ENCODE peak calls at places on chromosomes 2 and 18, in ten cellular contexts. E, V, A, F, D, R, O, I, K and Z are unnamed samples.
A peak's percentile ranks its signal among the peaks of the same experiment; 100 is the strongest.

GRCh38 chr2:75800456-75800855 is 89.7 kb upstream of the GCFC2 start:
- DNase-seq in O (no peak), K (no peak), R (no peak), V (no peak), I (no peak), E (no peak), A (no peak), F (no peak), D (no peak), Z (peak; percentile 34)

GRCh38 chr2:9807555-9808305 is 35.5 kb upstream of the TAF1B start:
- DNase-seq in K (no peak), O (no peak), F (no peak), D (no peak), E (no peak), R (no peak), A (no peak), I (no peak), V (no peak), Z (no peak)

GRCh38 chr2:226427538-226428307 is 371.9 kb downstream of the IRS1 start:
- DNase-seq in R (no peak), D (peak; percentile 62), F (peak; percentile 97), O (no peak), V (no peak), K (peak; percentile 23), E (no peak), I (peak; percentile 97), A (no peak), Z (no peak)

GRCh38 chr2:26574066-26574899 is 66.9 kb downstream of the CIB4 start:
- DNase-seq in E (no peak), D (no peak), V (no peak), I (no peak), F (no peak), O (no peak), K (no peak), R (no peak), A (no peak), Z (no peak)

GRCh38 chr2:121830809-121831208 is 75.4 kb downstream of the TSN start:
- DNase-seq in E (no peak), V (no peak), O (no peak), I (no peak), F (no peak), K (no peak), R (no peak), A (no peak), D (no peak), Z (no peak)

GRCh38 chr2:232502901-232503791 is 15.5 kb upstream of the ECEL1 start:
- DNase-seq in F (peak; percentile 45), O (peak; percentile 69), E (peak; percentile 64), V (peak; percentile 65), D (no peak), K (peak; percentile 79), R (no peak), I (peak; percentile 38), A (no peak), Z (no peak)

GRCh38 chr18:74334242-74334893 is 18.7 kb downstream of the C18orf63 start:
- DNase-seq in D (no peak), V (no peak), O (no peak), I (no peak), E (no peak), A (peak; percentile 0), R (no peak), F (no peak), K (no peak), Z (no peak)

GRCh38 chr2:20106746-20107145 is 55.3 kb upstream of the LAPTM4A start:
- DNase-seq in E (peak; percentile 33), D (no peak), I (peak; percentile 17), K (peak; percentile 73), O (peak; percentile 89), F (no peak), V (peak; percentile 88), R (no peak), A (no peak), Z (no peak)

GRCh38 chr2:232898592-232899541 is 28.8 kb downstream of the SNORC start:
- DNase-seq in E (no peak), O (no peak), A (no peak), D (no peak), K (peak; percentile 48), R (no peak), I (peak; percentile 57), V (no peak), F (peak; percentile 75), Z (no peak)

GRCh38 chr2:19987936-19988335 is 2.0 kb downstream of the WDR35 start:
- DNase-seq in F (no peak), K (no peak), V (no peak), E (no peak), R (no peak), I (no peak), A (peak; percentile 24), O (no peak), D (no peak), Z (peak; percentile 30)

GRCh38 chr2:74440005-74440377 is 1.7 kb downstream of the RTKN start:
- DNase-seq in O (no peak), V (peak; percentile 40), F (peak; percentile 46), D (no peak), R (no peak), I (peak; percentile 55), A (no peak), E (no peak), K (peak; percentile 75), Z (no peak)

GRCh38 chr2:74441690-74442482 is at the start of gene RTKN:
- DNase-seq in R (no peak), E (peak; percentile 50), V (peak; percentile 92), K (peak; percentile 88), D (peak; percentile 82), O (peak; percentile 87), I (no peak), A (no peak), F (no peak), Z (peak; percentile 37)

GRCh38 chr2:74439373-74440004 is 2.2 kb downstream of the RTKN start:
- DNase-seq in R (no peak), V (no peak), I (no peak), A (no peak), F (no peak), K (no peak), E (no peak), O (no peak), D (no peak), Z (no peak)

GRCh38 chr2:74440378-74441110 is 1.2 kb downstream of the RTKN start:
- DNase-seq in E (peak; percentile 88), V (peak; percentile 95), I (peak; percentile 83), O (peak; percentile 92), K (peak; percentile 97), R (peak; percentile 91), F (peak; percentile 81), D (peak; percentile 80), A (peak; percentile 58), Z (peak; percentile 47)

GRCh38 chr2:74441111-74441689 is 537 bp downstream of the RTKN start:
- DNase-seq in V (peak; percentile 45), D (no peak), E (peak; percentile 43), A (no peak), K (no peak), F (no peak), I (no peak), O (no peak), R (no peak), Z (no peak)
- H2AFZ ChIP-seq in V (peak overlapping the region; percentile 66), D (no peak overlapping the region), E (peak overlapping the region; percentile 96), A (no peak overlapping the region), K (peak overlapping the region; percentile 50), F (peak overlapping the region; percentile 94), I (peak overlapping the region; percentile 27), O (no peak overlapping the region), R (peak overlapping the region; percentile 86), Z (peak overlapping the region; percentile 98)

DNA sequence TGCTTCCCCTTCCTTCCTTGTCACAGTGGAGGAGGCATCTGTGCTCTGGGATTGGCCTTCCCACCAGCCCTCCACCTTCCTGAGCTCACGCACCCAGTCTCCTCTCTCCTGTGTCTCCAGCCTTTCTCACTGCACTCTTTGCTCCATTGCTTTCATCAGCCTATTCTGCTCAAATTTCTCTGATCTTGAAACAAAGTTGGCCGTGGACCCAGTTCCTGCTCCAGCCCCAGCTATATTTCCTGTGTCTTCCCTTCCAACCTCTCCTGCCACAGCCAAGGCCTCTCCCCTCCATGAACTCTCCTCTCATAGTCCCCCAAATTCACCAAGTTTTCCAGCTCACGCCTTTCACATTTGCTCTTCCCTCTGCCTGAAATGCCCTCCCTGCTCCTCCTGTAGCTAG is 226.6 kb upstream of the AGAP1 start:
- DNase-seq in O (no peak), K (no peak), I (no peak), F (no peak), V (no peak), A (no peak), E (no peak), R (no peak), D (no peak), Z (no peak)
- H2AFZ ChIP-seq in O (no peak overlapping the region), K (no peak overlapping the region), I (no peak overlapping the region), F (peak overlapping the region; percentile 47), V (no peak overlapping the region), A (no peak overlapping the region), E (no peak overlapping the region), R (no peak overlapping the region), D (no peak overlapping the region), Z (no peak overlapping the region)

GRCh38 chr2:24421668-24422067 is 61.3 kb upstream of the ITSN2 start:
- DNase-seq in D (peak; percentile 48), F (peak; percentile 24), I (peak; percentile 37), E (no peak), R (peak; percentile 64), O (peak; percentile 69), A (peak; percentile 53), K (peak; percentile 73), V (peak; percentile 87), Z (peak; percentile 29)
- H2AFZ ChIP-seq in D (peak overlapping the region; percentile 31), F (peak overlapping the region; percentile 16), I (no peak overlapping the region), E (no peak overlapping the region), R (peak overlapping the region; percentile 52), O (no peak overlapping the region), A (no peak overlapping the region), K (no peak overlapping the region), V (peak overlapping the region; percentile 70), Z (no peak overlapping the region)

GRCh38 chr2:120243211-120243610 is 9.4 kb upstream of the RALB start:
- DNase-seq in E (no peak), F (peak; percentile 50), A (no peak), K (no peak), V (no peak), O (no peak), D (no peak), I (peak; percentile 57), R (no peak), Z (no peak)
- H2AFZ ChIP-seq in E (no peak overlapping the region), F (peak overlapping the region; percentile 77), A (no peak overlapping the region), K (no peak overlapping the region), V (no peak overlapping the region), O (no peak overlapping the region), D (no peak overlapping the region), I (no peak overlapping the region), R (no peak overlapping the region), Z (no peak overlapping the region)

DNA sequence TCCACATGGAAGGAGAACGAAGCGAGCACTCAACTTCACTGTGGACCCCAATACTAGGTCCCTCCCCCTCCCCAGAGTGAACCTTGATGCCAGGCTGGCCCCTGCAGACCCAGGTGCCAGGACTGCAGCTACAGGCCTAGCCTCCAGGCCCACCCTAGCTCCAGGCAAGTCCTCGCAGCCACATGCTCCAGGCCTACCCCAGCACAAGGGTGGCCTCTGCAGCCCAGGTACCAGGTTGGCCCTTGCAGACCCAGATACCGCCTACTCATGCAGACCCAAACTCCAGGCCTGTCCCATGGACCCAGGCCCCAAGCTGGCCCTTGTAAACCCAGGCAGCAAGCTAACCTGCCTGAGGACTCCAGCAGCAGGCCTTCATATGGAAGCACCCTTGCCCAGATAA is 44.2 kb downstream of the KCNG2 start:
- DNase-seq in V (no peak), I (no peak), K (no peak), F (no peak), A (no peak), O (no peak), E (no peak), D (no peak), R (no peak), Z (no peak)
- H2AFZ ChIP-seq in V (no peak overlapping the region), I (no peak overlapping the region), K (no peak overlapping the region), F (peak overlapping the region; percentile 51), A (no peak overlapping the region), O (no peak overlapping the region), E (no peak overlapping the region), D (no peak overlapping the region), R (no peak overlapping the region), Z (no peak overlapping the region)